ENCODE peak calls at places on chromosomes 16 and 17, in ten cellular contexts. N is HepG2; I is RWPE1; V is pancreas; M is transverse colon; J is cardiac muscle cell; P is AG04450; B is CD4-positive, alpha-beta T cell; W is brain microvascular endothelial cell; G is MM.1S. Y is an unnamed sample.

GRCh38 chr16:51151435-51151950 is 423 bp upstream of the SALL1 start:
- DNase-seq in P (no peak), W (no peak), I (no peak), V (peak), M (peak), N (peak), G (no peak), B (no peak), J (peak), Y (peak)

GRCh38 chr17:30323262-30323894 is 10.5 kb downstream of the TMIGD1 start:
- DNase-seq in B (peak), G (no peak), I (no peak), W (no peak), M (peak), P (no peak), J (no peak), V (no peak), N (no peak), Y (no peak)

GRCh38 chr16:24689128-24689527 is 40.3 kb upstream of the TNRC6A start:
- DNase-seq in M (no peak), J (peak), I (no peak), N (peak), B (no peak), V (no peak), W (no peak), G (no peak), P (no peak), Y (peak)

GRCh38 chr17:49820773-49821172 is 27.1 kb downstream of the TAC4 start:
- DNase-seq in V (no peak), N (no peak), B (no peak), M (no peak), P (no peak), J (no peak), I (no peak), W (no peak), G (no peak), Y (no peak)

GRCh38 chr17:62675260-62675659 is 47.8 kb downstream of the MRC2 start:
- DNase-seq in M (no peak), P (no peak), W (no peak), N (no peak), J (no peak), G (no peak), B (no peak), V (no peak), I (no peak), Y (peak)

GRCh38 chr17:52606590-52606989 is 448.1 kb upstream of the CA10 start:
- DNase-seq in I (no peak), V (no peak), M (no peak), N (no peak), J (peak), B (no peak), P (no peak), G (no peak), W (no peak), Y (no peak)

GRCh38 chr17:43774304-43775250 is 4.2 kb downstream of the DUSP3 start:
- DNase-seq in N (no peak), V (no peak), G (no peak), J (no peak), P (no peak), B (no peak), M (no peak), W (no peak), I (no peak), Y (no peak)

GRCh38 chr16:11142951-11143740 is 112.9 kb downstream of the SOCS1 start:
- DNase-seq in V (no peak), N (no peak), W (no peak), I (no peak), P (no peak), J (no peak), B (no peak), G (no peak), M (no peak), Y (no peak)

GRCh38 chr16:11596572-11597226 is 10.0 kb upstream of the LITAF start:
- DNase-seq in V (no peak), P (no peak), J (no peak), G (no peak), N (no peak), W (no peak), M (no peak), I (no peak), B (no peak), Y (no peak)

GRCh38 chr17:56771563-56771962 is 62.2 kb downstream of the C17orf67 start:
- DNase-seq in G (no peak), V (no peak), P (no peak), B (no peak), W (no peak), I (no peak), J (no peak), M (no peak), N (no peak), Y (no peak)

GRCh38 chr16:50751528-50751927 is 9.6 kb downstream of the CYLD start:
- DNase-seq in W (no peak), J (no peak), B (no peak), I (no peak), V (no peak), G (no peak), M (no peak), P (no peak), N (no peak), Y (no peak)

GRCh38 chr16:11312718-11313492 is 31.8 kb upstream of the PRM1 start:
- DNase-seq in N (peak), V (peak), M (peak), B (no peak), G (peak), J (peak), P (no peak), I (peak), W (peak), Y (no peak)

GRCh38 chr16:27690604-27691003 is 140.7 kb downstream of the KATNIP start:
- DNase-seq in B (no peak), W (peak), P (no peak), I (peak), N (peak), J (peak), M (peak), G (peak), V (no peak), Y (peak)

GRCh38 chr16:14249291-14250032 is 178.3 kb downstream of the MRTFB start:
- DNase-seq in B (peak), M (peak), V (no peak), W (peak), I (peak), G (peak), J (peak), P (no peak), N (peak), Y (no peak)

GRCh38 chr17:15413101-15413750 is 54.2 kb downstream of the CDRT4 start:
- DNase-seq in M (no peak), P (no peak), G (no peak), B (no peak), V (no peak), N (no peak), W (no peak), I (no peak), J (no peak), Y (no peak)

GRCh38 chr17:31147507-31148202 is 52.9 kb downstream of the NF1 start:
- DNase-seq in W (no peak), M (no peak), G (no peak), P (no peak), J (peak), V (no peak), B (no peak), I (no peak), N (no peak), Y (no peak)

GRCh38 chr16:86095906-86096485 is 197.0 kb downstream of the IRF8 start:
- DNase-seq in V (peak), J (no peak), B (no peak), N (no peak), P (no peak), W (no peak), M (no peak), I (no peak), G (no peak), Y (no peak)

GRCh38 chr17:12963505-12963904 is 54.3 kb downstream of the ELAC2 start:
- DNase-seq in I (no peak), W (no peak), G (no peak), N (no peak), B (no peak), M (no peak), P (no peak), V (no peak), J (no peak), Y (no peak)

GRCh38 chr16:50285406-50286003 is 19.2 kb downstream of the ADCY7 start:
- DNase-seq in N (no peak), G (no peak), B (no peak), M (no peak), P (no peak), J (no peak), V (no peak), I (no peak), W (no peak), Y (no peak)

GRCh38 chr17:43875476-43876147 is 28.6 kb downstream of the CD300LG start:
- DNase-seq in M (no peak), I (no peak), V (no peak), G (no peak), J (no peak), N (no peak), W (no peak), B (no peak), P (no peak), Y (no peak)

GRCh38 chr17:37399404-37399803 is 7.2 kb downstream of the ACACA start:
- DNase-seq in V (no peak), P (no peak), G (no peak), W (no peak), M (no peak), N (no peak), B (no peak), J (no peak), I (peak), Y (no peak)

GRCh38 chr17:75738218-75738802 is 17.1 kb downstream of the ITGB4 start:
- DNase-seq in G (no peak), J (peak), N (peak), M (no peak), W (peak), B (no peak), P (no peak), I (no peak), V (no peak), Y (no peak)

GRCh38 chr16:88790312-88791150 is 5.5 kb upstream of the PIEZO1 start:
- DNase-seq in I (no peak), G (peak), B (peak), P (no peak), N (no peak), W (no peak), M (peak), J (peak), V (peak), Y (no peak)

GRCh38 chr17:21129023-21129681 is 2.4 kb downstream of the DHRS7B start:
- DNase-seq in W (peak), G (no peak), V (no peak), M (no peak), P (peak), B (no peak), I (no peak), N (peak), J (peak), Y (no peak)

GRCh38 chr17:71821512-71821911 is 299.3 kb upstream of the SOX9 start:
- DNase-seq in B (no peak), I (no peak), G (no peak), W (no peak), P (no peak), N (no peak), M (no peak), J (no peak), V (no peak), Y (no peak)

DNA sequence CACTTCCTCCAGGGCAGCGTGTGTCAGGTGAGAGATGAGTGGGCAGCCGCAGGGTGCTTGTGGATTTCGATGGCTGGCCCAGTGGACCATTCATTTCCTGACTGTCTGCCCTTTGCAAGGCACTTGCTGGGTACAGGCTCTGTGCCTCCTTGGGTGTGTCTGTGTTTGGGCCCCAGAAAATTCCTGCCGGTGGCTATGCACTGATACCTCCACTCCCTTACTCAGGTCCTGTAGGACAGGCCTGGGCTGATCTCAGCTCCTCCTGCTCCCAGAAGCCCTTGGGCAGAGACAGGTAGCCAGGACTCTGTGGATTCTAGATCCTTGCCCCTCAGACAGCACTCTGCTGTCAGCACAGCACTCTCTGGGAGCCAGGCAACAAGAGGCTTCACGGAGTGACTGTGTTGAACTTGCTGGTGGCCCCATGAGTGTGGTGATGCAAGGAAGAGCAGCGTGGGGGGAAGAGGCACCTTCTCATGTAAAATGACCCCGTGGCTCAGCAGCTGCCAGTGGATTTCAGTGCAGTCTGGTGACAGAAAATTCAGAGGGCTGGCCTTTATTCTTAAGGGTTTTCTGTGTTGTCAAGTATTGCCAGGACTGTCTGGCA is 29.0 kb downstream of the PGS1 start:
- DNase-seq in V (no peak), G (no peak), N (no peak), M (no peak), I (no peak), B (no peak), J (no peak), W (no peak), P (no peak), Y (no peak)
- H3K27ac ChIP-seq in V (no peak), G (no peak), N (no peak), M (peak), I (peak), B (no peak), J (peak), W (no peak), P (no peak), Y (no peak)

DNA sequence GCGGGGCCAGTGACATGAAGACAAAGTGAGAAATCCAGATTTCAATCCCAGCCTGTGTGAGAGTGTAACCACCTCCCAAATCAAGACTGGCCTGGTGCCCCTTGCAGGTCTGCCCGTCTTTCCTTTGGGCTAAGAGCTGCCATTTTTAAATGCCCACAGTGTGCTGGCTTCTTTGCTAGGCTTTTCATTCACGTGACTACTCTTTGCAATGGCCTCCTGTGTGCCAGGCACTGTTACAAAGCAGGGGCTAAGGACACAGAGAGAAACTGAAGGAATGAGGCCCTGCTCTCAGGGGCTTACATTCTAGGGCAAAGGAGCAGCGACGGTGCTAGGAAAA is 269 bp upstream of the ZSCAN10 start:
- DNase-seq in N (no peak), V (no peak), W (no peak), M (no peak), J (no peak), B (no peak), I (no peak), P (no peak), G (no peak), Y (no peak)
- H3K27ac ChIP-seq in N (no peak), V (no peak), W (no peak), M (no peak), J (no peak), B (no peak), I (peak), P (no peak), G (no peak), Y (no peak)

DNA sequence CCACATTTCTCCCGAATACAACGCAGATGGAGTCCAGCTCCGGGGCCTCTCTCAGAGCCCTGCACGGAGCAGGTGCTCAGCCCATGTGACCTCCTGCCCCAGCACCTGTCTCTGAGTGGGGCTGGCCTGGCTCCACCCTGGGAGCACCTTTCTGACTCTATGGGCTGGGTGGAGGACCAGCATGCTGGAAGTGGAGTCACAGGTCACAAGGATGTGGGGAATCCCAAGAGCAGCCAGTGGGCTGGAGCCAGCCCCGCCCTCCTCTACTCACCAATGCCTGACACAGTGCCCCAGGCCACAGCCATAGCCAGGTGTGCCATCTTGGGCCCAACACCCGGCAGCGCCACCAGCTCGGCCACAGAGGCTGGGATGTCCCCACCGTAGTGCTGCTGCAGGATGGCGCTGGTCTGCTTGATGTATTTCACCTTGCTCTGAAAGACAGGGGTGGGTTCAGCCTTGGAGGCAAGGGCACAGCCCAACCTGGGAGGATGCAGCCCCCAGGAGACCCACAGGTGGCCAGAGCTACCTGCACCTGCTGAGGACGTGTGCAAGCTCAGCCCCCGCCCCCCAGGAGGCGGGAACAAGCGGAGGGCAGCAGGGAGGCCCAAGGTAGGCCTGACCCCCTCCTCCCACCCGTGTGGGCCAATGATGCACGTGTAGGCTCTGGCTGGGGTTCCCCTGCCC is 4.2 kb downstream of the NTHL1 start:
- DNase-seq in N (no peak), M (peak), V (peak), W (no peak), J (no peak), I (no peak), B (no peak), P (no peak), G (no peak), Y (no peak)
- H3K27ac ChIP-seq in N (no peak), M (peak), V (no peak), W (no peak), J (no peak), I (peak), B (no peak), P (no peak), G (no peak), Y (no peak)

DNA sequence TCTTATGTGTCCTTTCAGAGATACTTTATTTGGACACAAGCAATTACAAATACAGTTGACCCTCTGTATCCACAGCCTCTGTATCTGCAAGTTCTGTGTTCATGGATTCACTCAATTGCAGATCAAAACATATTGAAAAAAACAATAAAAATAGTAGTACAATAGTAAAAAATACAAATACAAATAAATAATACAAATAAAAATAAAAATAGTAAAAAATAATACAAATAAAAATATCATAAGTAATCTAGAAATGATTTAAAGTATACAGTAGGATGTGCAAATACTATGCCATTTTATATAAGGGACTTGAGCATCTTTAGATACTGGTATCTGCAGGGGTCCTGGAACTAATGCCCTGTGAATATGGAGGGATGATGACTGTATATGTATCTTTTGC is 47.4 kb upstream of the WSB1 start:
- DNase-seq in P (no peak), I (no peak), M (no peak), N (no peak), B (no peak), J (no peak), W (no peak), V (no peak), G (no peak), Y (no peak)
- H3K27ac ChIP-seq in P (no peak), I (peak), M (peak), N (no peak), B (no peak), J (no peak), W (peak), V (peak), G (no peak), Y (no peak)

GRCh38 chr16:82118749-82119148 is 51.3 kb downstream of the MPHOSPH6 start:
- DNase-seq in V (no peak), G (no peak), J (no peak), W (no peak), N (no peak), B (no peak), M (no peak), I (no peak), P (no peak), Y (no peak)

GRCh38 chr16:82119405-82119804 is 50.6 kb downstream of the MPHOSPH6 start:
- DNase-seq in J (no peak), M (no peak), G (no peak), N (no peak), P (no peak), W (no peak), V (no peak), I (no peak), B (no peak), Y (no peak)

GRCh38 chr16:82129881-82130280 is 40.1 kb downstream of the MPHOSPH6 start:
- DNase-seq in J (no peak), I (no peak), B (no peak), M (no peak), N (no peak), G (no peak), P (no peak), W (no peak), V (no peak), Y (no peak)

GRCh38 chr16:82124651-82125050 is 45.4 kb downstream of the MPHOSPH6 start:
- DNase-seq in J (no peak), P (no peak), V (no peak), G (no peak), W (no peak), M (no peak), N (no peak), I (no peak), B (no peak), Y (no peak)
- H3K27ac ChIP-seq in J (no peak), P (no peak), V (no peak), G (no peak), W (no peak), M (no peak), N (no peak), I (no peak), B (no peak), Y (no peak)

DNA sequence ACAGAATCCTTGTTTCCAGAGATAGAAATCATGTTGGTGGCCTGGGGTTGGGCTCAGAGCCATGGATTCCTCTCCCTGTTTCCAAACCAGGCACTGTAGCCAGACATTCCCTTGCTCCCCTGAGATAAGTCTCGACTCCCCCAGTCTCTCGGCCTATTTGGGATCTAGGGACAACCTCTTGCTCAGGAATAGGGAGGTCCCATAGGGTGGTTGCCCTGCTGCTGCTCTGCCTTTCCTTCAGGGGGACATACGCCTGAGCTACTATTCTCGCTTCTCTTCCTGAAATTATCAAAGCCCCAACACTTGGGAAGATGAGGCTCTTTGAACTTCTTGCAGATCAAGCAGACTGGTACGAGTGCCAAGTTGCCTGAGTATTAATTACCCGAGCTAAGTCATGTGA is 58.0 kb downstream of the TBX4 start:
- DNase-seq in P (no peak), M (no peak), G (no peak), V (no peak), B (no peak), W (no peak), N (no peak), J (no peak), I (no peak), Y (no peak)
- H3K27ac ChIP-seq in P (no peak), M (no peak), G (no peak), V (no peak), B (no peak), W (no peak), N (no peak), J (no peak), I (no peak), Y (no peak)

DNA sequence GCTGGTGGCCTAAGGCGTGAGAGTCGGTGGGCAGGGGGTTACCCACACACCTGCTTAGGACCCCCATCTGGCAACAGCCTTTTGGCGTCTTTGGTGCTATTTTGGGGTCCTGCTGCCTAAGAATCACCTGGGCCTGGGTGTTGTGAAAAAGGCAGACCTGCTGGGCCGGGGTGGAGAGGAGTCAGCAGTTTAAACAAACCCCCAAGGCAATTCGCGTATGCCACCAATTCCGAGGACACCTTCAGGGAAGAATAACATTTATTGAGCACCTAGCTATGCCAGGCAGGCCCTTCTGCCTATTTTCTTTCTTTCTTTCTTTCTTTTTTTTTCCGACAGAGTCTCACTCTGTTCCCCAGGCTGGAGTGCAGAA is 53.9 kb upstream of the TOB1 start:
- DNase-seq in P (no peak), V (no peak), W (no peak), M (no peak), G (no peak), B (no peak), J (no peak), I (no peak), N (no peak), Y (no peak)
- H3K27ac ChIP-seq in P (no peak), V (peak), W (no peak), M (peak), G (peak), B (no peak), J (no peak), I (peak), N (no peak), Y (peak)

Y was measured in substantia nigra.